ENCODE peak calls at places on chromosomes 11 and 22, in nine cellular contexts. N, O, S, Z, V, W, C, T and H are unnamed samples.

GRCh38 chr11:73152861-73153483 is 10.9 kb upstream of the FCHSD2 start:
- DNase-seq in W (no peak), T (no peak), O (no peak), C (no peak), S (peak), V (no peak), Z (no peak), N (no peak), H (no peak)

GRCh38 chr22:23705358-23705757 is 14.5 kb downstream of the RGL4 start:
- DNase-seq in V (no peak), O (no peak), N (no peak), Z (no peak), C (no peak), W (no peak), T (no peak), S (peak), H (no peak)

GRCh38 chr11:31640611-31641010 is 131.0 kb downstream of the ELP4 start:
- DNase-seq in O (no peak), Z (peak), S (no peak), C (no peak), T (no peak), V (no peak), N (no peak), W (no peak), H (no peak)

GRCh38 chr11:124725719-124726105 is 14.0 kb upstream of the NRGN start:
- DNase-seq in V (peak), Z (no peak), W (no peak), S (no peak), N (no peak), C (no peak), O (no peak), T (no peak), H (no peak)

GRCh38 chr11:15967966-15968365 is 388.4 kb downstream of the SOX6 start:
- DNase-seq in N (no peak), T (no peak), W (no peak), O (no peak), C (no peak), V (peak), S (no peak), Z (no peak), H (no peak)

GRCh38 chr11:124518900-124519541 is 24.4 kb downstream of the OR8B12 start:
- DNase-seq in S (no peak), W (no peak), V (peak), C (no peak), O (no peak), T (no peak), Z (no peak), N (no peak), H (no peak)

GRCh38 chr11:64836448-64837072 is 7.9 kb downstream of the CDC42BPG start:
- DNase-seq in V (no peak), Z (no peak), N (no peak), O (no peak), C (no peak), W (no peak), S (no peak), T (no peak), H (no peak)

GRCh38 chr11:35236667-35237003 is 97.7 kb downstream of the CD44 start:
- DNase-seq in V (peak), N (no peak), O (no peak), C (no peak), S (no peak), T (no peak), Z (no peak), W (no peak), H (no peak)

GRCh38 chr11:44387415-44387814 is 77.5 kb upstream of the ALX4 start:
- DNase-seq in V (no peak), Z (no peak), N (no peak), S (no peak), W (no peak), O (no peak), C (no peak), T (no peak), H (no peak)

GRCh38 chr22:45608763-45609180 is 62.9 kb upstream of the ATXN10 start:
- DNase-seq in N (no peak), S (no peak), V (peak), W (peak), Z (no peak), O (no peak), C (no peak), T (no peak), H (no peak)

GRCh38 chr11:2825886-2826678 is 59.5 kb downstream of the CDKN1C start:
- DNase-seq in O (no peak), N (no peak), S (no peak), V (peak), W (no peak), C (no peak), T (peak), Z (peak), H (no peak)

GRCh38 chr11:60771146-60771545 is 14.0 kb upstream of the MS4A10 start:
- DNase-seq in S (no peak), C (no peak), T (no peak), O (no peak), N (no peak), W (no peak), V (no peak), Z (no peak), H (no peak)

GRCh38 chr22:49016909-49017768 is 810.5 kb downstream of the BRD1 start:
- DNase-seq in W (no peak), T (no peak), O (no peak), S (no peak), V (no peak), N (no peak), C (no peak), Z (no peak), H (no peak)

GRCh38 chr11:34493468-34493867 is 20.1 kb downstream of the ELF5 start:
- DNase-seq in N (no peak), S (no peak), V (peak), T (no peak), O (no peak), Z (no peak), W (no peak), C (no peak), H (no peak)

GRCh38 chr11:7672960-7673723 is at the start of gene CYB5R2:
- DNase-seq in Z (peak), V (peak), W (peak), T (no peak), N (no peak), S (peak), O (no peak), C (no peak), H (peak)

GRCh38 chr22:44819966-44820631 is 67.7 kb downstream of the ARHGAP8 start:
- DNase-seq in Z (no peak), V (no peak), N (no peak), S (no peak), C (no peak), O (no peak), W (no peak), T (no peak), H (no peak)

GRCh38 chr11:62444271-62444833 is 25.5 kb downstream of the SCGB1A1 start:
- DNase-seq in C (peak), O (no peak), V (peak), S (peak), W (no peak), N (peak), T (peak), Z (no peak), H (no peak)

GRCh38 chr22:28349114-28349513 is 330.5 kb downstream of the TTC28 start:
- DNase-seq in W (no peak), N (no peak), V (no peak), C (no peak), S (no peak), T (no peak), O (no peak), Z (no peak), H (no peak)

GRCh38 chr11:124113890-124114289 is 1.4 kb upstream of the VWA5A start:
- DNase-seq in Z (no peak), W (no peak), C (no peak), S (no peak), V (peak), N (no peak), O (no peak), T (no peak), H (no peak)

GRCh38 chr22:26658671-26659478 is 1.5 kb downstream of the MIAT start:
- DNase-seq in W (peak), T (peak), N (peak), V (peak), C (peak), S (peak), O (peak), Z (peak), H (peak)

GRCh38 chr11:38498721-38499120 is 1900.7 kb upstream of the RAG2 start:
- DNase-seq in O (no peak), V (peak), S (no peak), N (no peak), W (no peak), C (no peak), T (no peak), Z (no peak), H (no peak)

GRCh38 chr22:29710922-29711593 is 8.7 kb upstream of the CABP7 start:
- DNase-seq in Z (peak), S (no peak), C (peak), N (peak), O (peak), V (peak), W (no peak), T (no peak), H (no peak)

GRCh38 chr11:19936461-19936860 is 223.8 kb downstream of the DBX1 start:
- DNase-seq in S (no peak), V (no peak), N (no peak), O (no peak), T (no peak), C (no peak), Z (no peak), W (no peak), H (no peak)

GRCh38 chr11:118338637-118339061 is 3.9 kb downstream of the CD3D start:
- DNase-seq in V (peak), T (no peak), S (peak), W (no peak), N (no peak), O (no peak), Z (no peak), C (no peak), H (no peak)

GRCh38 chr11:94732617-94733292 is 35.4 kb upstream of the AMOTL1 start:
- DNase-seq in W (no peak), V (peak), O (no peak), C (peak), S (no peak), Z (no peak), T (peak), N (no peak), H (no peak)

GRCh38 chr11:95231881-95232605 is 1.0 kb upstream of the SESN3 start:
- DNase-seq in W (no peak), T (no peak), V (peak), O (peak), S (peak), C (peak), N (peak), Z (no peak), H (peak)

GRCh38 chr11:80960331-80961095 is 1519.7 kb upstream of the TENM4 start:
- DNase-seq in W (no peak), S (no peak), N (no peak), T (no peak), O (no peak), C (no peak), Z (no peak), V (peak), H (no peak)

GRCh38 chr11:27209562-27210005 is 153.4 kb downstream of the CCDC34 start:
- DNase-seq in Z (no peak), W (peak), O (no peak), N (peak), S (no peak), V (peak), C (no peak), T (no peak), H (no peak)

GRCh38 chr22:41910050-41910598 is 4.8 kb downstream of the SHISA8 start:
- DNase-seq in O (no peak), Z (no peak), W (no peak), S (no peak), N (no peak), C (no peak), T (no peak), V (no peak), H (no peak)

GRCh38 chr11:33507356-33507755 is 193.3 kb downstream of the C11orf91 start:
- DNase-seq in C (no peak), S (no peak), O (no peak), Z (no peak), N (no peak), T (no peak), V (no peak), W (no peak), H (no peak)

GRCh38 chr11:77152846-77153245 is 24.8 kb downstream of the MYO7A start:
- DNase-seq in S (no peak), O (no peak), Z (no peak), C (no peak), T (no peak), W (no peak), V (no peak), N (peak), H (no peak)

GRCh38 chr11:29159552-29160465 is 857.0 kb downstream of the KCNA4 start:
- DNase-seq in S (no peak), C (peak), N (peak), O (peak), Z (peak), V (peak), T (peak), W (peak), H (no peak)

GRCh38 chr11:907668-908067 is 2.9 kb downstream of the CHID1 start:
- DNase-seq in S (no peak), W (no peak), O (no peak), C (no peak), N (no peak), T (no peak), Z (no peak), V (no peak), H (no peak)

GRCh38 chr11:112655386-112655785 is 305.8 kb upstream of the NCAM1 start:
- DNase-seq in S (no peak), O (no peak), Z (no peak), T (no peak), C (no peak), V (peak), N (no peak), W (no peak), H (peak)

GRCh38 chr22:49701380-49702067 is 126.1 kb downstream of the BRD1 start:
- DNase-seq in Z (no peak), C (no peak), S (no peak), T (no peak), V (no peak), N (no peak), W (no peak), O (no peak), H (no peak)

GRCh38 chr11:3959918-3960295 is 104.4 kb downstream of the STIM1 start:
- DNase-seq in O (no peak), V (no peak), T (no peak), S (no peak), W (no peak), N (no peak), C (no peak), Z (peak), H (no peak)

GRCh38 chr11:118295834-118296454 is 8.6 kb upstream of the CD3E start:
- DNase-seq in T (no peak), C (no peak), W (peak), N (no peak), Z (peak), O (no peak), S (no peak), V (peak), H (no peak)

GRCh38 chr22:39482768-39483167 is 19.3 kb upstream of the MIEF1 start:
- DNase-seq in C (no peak), V (peak), O (no peak), S (no peak), N (no peak), Z (peak), T (no peak), W (no peak), H (no peak)

GRCh38 chr11:44813401-44813800 is 86.6 kb downstream of the TSPAN18 start:
- DNase-seq in S (no peak), N (peak), O (no peak), V (no peak), Z (no peak), W (no peak), T (no peak), C (no peak), H (no peak)